ENCODE peak calls at places on chromosomes 5 and 9, in four cellular contexts. V, L, Q and J are unnamed samples.

GRCh38 chr9:7976167-7976755 is 176.7 kb upstream of the DMAC1 start:
- DNase-seq in V (peak; percentile 16), L (no peak), Q (no peak), J (no peak)

GRCh38 chr5:168273056-168273980 is 18.1 kb upstream of the WWC1 start:
- DNase-seq in V (no peak), L (no peak), Q (no peak), J (no peak)

GRCh38 chr9:108780949-108781734 is 74.6 kb downstream of the ACTL7B start:
- DNase-seq in V (no peak), L (no peak), Q (no peak), J (no peak)

GRCh38 chr9:80163889-80164288 is 592.1 kb downstream of the TLE4 start:
- DNase-seq in V (no peak), L (no peak), Q (no peak), J (no peak)

GRCh38 chr9:93161801-93162635 is 21.9 kb upstream of the WNK2 start:
- DNase-seq in V (no peak), L (no peak), Q (no peak), J (no peak)

GRCh38 chr5:132156413-132156812 is 71.2 kb downstream of the P4HA2 start:
- DNase-seq in V (no peak), L (no peak), Q (no peak), J (no peak)

GRCh38 chr9:122193651-122194050 is 33.9 kb downstream of the MORN5 start:
- DNase-seq in V (no peak), L (no peak), Q (no peak), J (no peak)

GRCh38 chr5:83503662-83504061 is 32.1 kb downstream of the VCAN start:
- DNase-seq in V (no peak), L (no peak), Q (peak; percentile 64), J (no peak)

GRCh38 chr9:128972956-128973355 is 25.5 kb downstream of the NUP188 start:
- DNase-seq in V (no peak), L (no peak), Q (peak; percentile 91), J (no peak)

GRCh38 chr5:40551706-40552557 is 127.8 kb upstream of the PTGER4 start:
- DNase-seq in V (no peak), L (no peak), Q (peak; percentile 98), J (no peak)

GRCh38 chr5:40981420-40981819 is 72.1 kb downstream of the C7 start:
- DNase-seq in V (no peak), L (no peak), Q (peak; percentile 42), J (no peak)

GRCh38 chr5:98296426-98296825 is 477.0 kb upstream of the RGMB start:
- DNase-seq in V (no peak), L (no peak), Q (peak; percentile 79), J (no peak)

GRCh38 chr9:17423681-17424011 is 155.2 kb upstream of the SH3GL2 start:
- DNase-seq in V (no peak), L (no peak), Q (no peak), J (no peak)

GRCh38 chr9:128633057-128633456 is 23.6 kb downstream of the DYNC2I2 start:
- DNase-seq in V (no peak), L (no peak), Q (no peak), J (no peak)

GRCh38 chr9:2992427-2992826 is 148.5 kb upstream of the PUM3 start:
- DNase-seq in V (no peak), L (no peak), Q (no peak), J (no peak)

GRCh38 chr9:96027271-96028131 is 152.0 kb downstream of the ERCC6L2 start:
- DNase-seq in V (no peak), L (no peak), Q (no peak), J (no peak)

GRCh38 chr9:96029722-96030515 is 154.4 kb downstream of the ERCC6L2 start:
- DNase-seq in V (no peak), L (no peak), Q (no peak), J (no peak)

GRCh38 chr9:96026655-96027213 is 151.2 kb downstream of the ERCC6L2 start:
- DNase-seq in V (no peak), L (no peak), Q (no peak), J (no peak)

GRCh38 chr9:96022445-96023031 is 147.0 kb downstream of the ERCC6L2 start:
- DNase-seq in V (no peak), L (peak; percentile 68), Q (no peak), J (no peak)

GRCh38 chr9:96025995-96026572 is 150.6 kb downstream of the ERCC6L2 start:
- DNase-seq in V (no peak), L (no peak), Q (no peak), J (peak; percentile 55)
- H3K27me3 ChIP-seq in V (peaks cover 34% of the 10 kb centered on the region), L (peaks cover 45% of the 10 kb centered on the region), Q (peaks cover 77% of the 10 kb centered on the region), J (peaks cover 52% of the 10 kb centered on the region)

GRCh38 chr5:38935437-38935836 is 89.6 kb downstream of the OSMR start:
- DNase-seq in V (no peak), L (no peak), Q (no peak), J (no peak)
- H3K27ac ChIP-seq in V (no peak overlapping the region), L (no peak overlapping the region), Q (no peak overlapping the region), J (no peak overlapping the region)

GRCh38 chr9:131019387-131020239 is 10.6 kb downstream of the LAMC3 start:
- DNase-seq in V (no peak), L (peak; percentile 40), Q (no peak), J (no peak)
- H3K27me3 ChIP-seq in V (no peaks in the 10 kb centered on the region), L (no peaks in the 10 kb centered on the region), Q (peaks cover 40% of the 10 kb centered on the region), J (no peaks in the 10 kb centered on the region)

DNA sequence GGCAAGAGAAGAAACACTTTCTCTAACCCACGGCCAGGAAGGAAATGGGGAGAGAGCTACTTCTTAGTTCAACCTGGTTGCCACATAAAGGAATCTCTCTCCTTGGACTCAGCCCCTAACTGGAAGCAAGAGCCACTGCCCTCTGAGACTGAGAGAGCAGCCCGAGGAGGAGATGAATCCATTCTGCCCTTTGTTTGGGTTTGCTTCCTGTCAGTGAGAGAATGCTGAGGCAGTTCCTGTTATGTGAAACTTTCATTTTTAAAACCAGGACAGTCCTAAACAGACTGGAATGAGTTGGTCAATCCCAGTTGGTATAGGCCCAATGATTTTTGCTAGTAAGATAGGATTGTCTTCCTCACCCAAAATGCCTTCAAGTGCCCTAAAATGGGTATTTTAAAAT is 205.1 kb downstream of the NTRK2 start:
- DNase-seq in V (no peak), L (no peak), Q (no peak), J (no peak)
- H3K27ac ChIP-seq in V (no peak overlapping the region), L (no peak overlapping the region), Q (no peak overlapping the region), J (no peak overlapping the region)

GRCh38 chr5:133602829-133603380 is 9.4 kb downstream of the FSTL4 start:
- DNase-seq in V (no peak), L (no peak), Q (no peak), J (no peak)

GRCh38 chr5:133595465-133595864 is 16.9 kb downstream of the FSTL4 start:
- DNase-seq in V (no peak), L (no peak), Q (no peak), J (no peak)

GRCh38 chr5:133599600-133599999 is 12.7 kb downstream of the FSTL4 start:
- DNase-seq in V (no peak), L (no peak), Q (no peak), J (no peak)

GRCh38 chr5:133596049-133596448 is 16.3 kb downstream of the FSTL4 start:
- DNase-seq in V (no peak), L (no peak), Q (no peak), J (no peak)

DNA sequence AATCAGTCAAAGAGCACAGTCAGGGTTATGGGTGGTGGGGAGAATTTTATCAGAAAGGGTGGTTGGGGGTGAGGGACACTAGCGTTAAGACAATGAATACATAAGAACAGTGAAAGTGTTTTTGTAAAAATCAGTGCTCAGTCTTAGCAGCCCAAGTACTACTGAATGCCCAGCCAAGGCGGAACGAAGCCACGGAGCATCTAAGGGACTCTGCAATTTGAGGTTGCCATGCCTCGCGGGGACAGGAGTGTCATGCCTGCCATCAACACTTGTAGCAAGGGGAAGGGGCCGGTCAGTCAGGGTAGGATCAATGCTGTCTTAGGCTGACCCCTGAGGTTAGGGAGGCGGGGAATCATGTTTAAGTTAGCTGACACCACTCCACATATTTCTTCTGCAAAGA is 13.3 kb downstream of the FSTL4 start:
- DNase-seq in V (no peak), L (no peak), Q (no peak), J (no peak)
- H3K27me3 ChIP-seq in V (no peaks in the 10 kb centered on the region), L (no peaks in the 10 kb centered on the region), Q (no peaks in the 10 kb centered on the region), J (no peaks in the 10 kb centered on the region)

GRCh38 chr5:96808868-96809558 is 1.3 kb upstream of the ERAP1 start:
- DNase-seq in V (no peak), L (no peak), Q (no peak), J (no peak)
- H3K27ac ChIP-seq in V (peak overlapping the region; percentile 96), L (peak overlapping the region; percentile 100), Q (no peak overlapping the region), J (no peak overlapping the region)